ENCODE peak calls at places on chromosomes 4 and X, in nine cellular contexts. One of them, this sample, is unnamed.
A peak's percentile ranks its signal among the peaks of the same experiment; 100 is the strongest.

GRCh38 chr4:186829740-186830449 is 106.2 kb upstream of the FAT1 start:
- DNase-seq in fibroblast of the conjunctiva: no peak
- DNase-seq in NCI-H2171 treated with DMSO at 0.1 percent for 48 hours: no peak
- DNase-seq in GM10248: no peak
- DNase-seq in GM23248: no peak
- DNase-seq in hypothalamus: no peak
- DNase-seq in mammary epithelial cell: no peak
- DNase-seq in HepG2: peak; percentile 52
- DNase-seq in AG08396: peak; percentile 16
- DNase-seq in this sample: no peak

GRCh38 chrX:65522739-65523372 is 11.7 kb downstream of the LAS1L start:
- DNase-seq in mammary epithelial cell: peak; percentile 34
- DNase-seq in HepG2: no peak
- DNase-seq in NCI-H2171 treated with DMSO at 0.1 percent for 48 hours: no peak
- DNase-seq in AG08396: no peak
- DNase-seq in fibroblast of the conjunctiva: no peak
- DNase-seq in GM23248: peak; percentile 62
- DNase-seq in hypothalamus: no peak
- DNase-seq in GM10248: no peak
- DNase-seq in this sample: no peak

GRCh38 chr4:126051709-126052424 is 737.1 kb downstream of the FAT4 start:
- DNase-seq in mammary epithelial cell: peak; percentile 25
- DNase-seq in NCI-H2171 treated with DMSO at 0.1 percent for 48 hours: no peak
- DNase-seq in AG08396: peak; percentile 22
- DNase-seq in GM23248: peak; percentile 76
- DNase-seq in fibroblast of the conjunctiva: peak; percentile 93
- DNase-seq in hypothalamus: no peak
- DNase-seq in GM10248: no peak
- DNase-seq in HepG2: no peak
- DNase-seq in this sample: no peak

GRCh38 chr4:108172780-108173598 is 4.3 kb upstream of the LEF1 start:
- DNase-seq in fibroblast of the conjunctiva: no peak
- DNase-seq in hypothalamus: no peak
- DNase-seq in mammary epithelial cell: peak; percentile 29
- DNase-seq in HepG2: peak; percentile 41
- DNase-seq in NCI-H2171 treated with DMSO at 0.1 percent for 48 hours: peak; percentile 7
- DNase-seq in GM10248: peak; percentile 73
- DNase-seq in AG08396: peak; percentile 78
- DNase-seq in GM23248: peak; percentile 38
- DNase-seq in this sample: no peak

GRCh38 chr4:30757357-30757756 is 37.2 kb downstream of the PCDH7 start:
- DNase-seq in AG08396: peak; percentile 5
- DNase-seq in GM23248: peak; percentile 85
- DNase-seq in HepG2: no peak
- DNase-seq in GM10248: no peak
- DNase-seq in NCI-H2171 treated with DMSO at 0.1 percent for 48 hours: no peak
- DNase-seq in hypothalamus: no peak
- DNase-seq in fibroblast of the conjunctiva: no peak
- DNase-seq in mammary epithelial cell: peak; percentile 95
- DNase-seq in this sample: no peak

GRCh38 chrX:53249387-53250042 is 24.5 kb upstream of the KDM5C start:
- DNase-seq in hypothalamus: no peak
- DNase-seq in GM10248: no peak
- DNase-seq in GM23248: no peak
- DNase-seq in AG08396: no peak
- DNase-seq in mammary epithelial cell: no peak
- DNase-seq in fibroblast of the conjunctiva: no peak
- DNase-seq in HepG2: no peak
- DNase-seq in NCI-H2171 treated with DMSO at 0.1 percent for 48 hours: no peak
- DNase-seq in this sample: no peak

GRCh38 chr4:186068581-186069402 is at the start of gene TLR3:
- DNase-seq in fibroblast of the conjunctiva: no peak
- DNase-seq in GM10248: no peak
- DNase-seq in HepG2: no peak
- DNase-seq in GM23248: peak; percentile 61
- DNase-seq in hypothalamus: no peak
- DNase-seq in AG08396: peak; percentile 48
- DNase-seq in NCI-H2171 treated with DMSO at 0.1 percent for 48 hours: no peak
- DNase-seq in mammary epithelial cell: peak; percentile 42
- DNase-seq in this sample: no peak

GRCh38 chrX:134459683-134460004 is 321 bp upstream of the HPRT1 start:
- DNase-seq in mammary epithelial cell: no peak
- DNase-seq in GM10248: no peak
- DNase-seq in AG08396: no peak
- DNase-seq in NCI-H2171 treated with DMSO at 0.1 percent for 48 hours: no peak
- DNase-seq in HepG2: peak; percentile 8
- DNase-seq in hypothalamus: no peak
- DNase-seq in GM23248: no peak
- DNase-seq in fibroblast of the conjunctiva: no peak
- DNase-seq in this sample: no peak